ENCODE peak calls at places on chromosomes 6 and 20, in six cellular contexts. Q is right lobe of liver, A is colonic mucosa, B is stomach, E is adrenal gland, V is gastrocnemius medialis. G is an unnamed sample. For H3K4me1 and H3K27me3, the result is how much of the 10 kb centered on the place peaks cover.

GRCh38 chr6:7993952-7994351 is 70.2 kb downstream of the BLOC1S5 start:
- DNase-seq in Q (no peak), E (no peak), B (no peak), V (no peak), A (no peak), G (no peak)

GRCh38 chr6:46035242-46035641 is 19.6 kb upstream of the CLIC5 start:
- DNase-seq in Q (no peak), E (no peak), A (no peak), V (no peak), B (no peak), G (no peak)

GRCh38 chr6:6834356-6835342 is 246.1 kb downstream of the LY86 start:
- DNase-seq in E (no peak), Q (no peak), V (no peak), A (no peak), B (no peak), G (peak)

GRCh38 chr6:125046107-125046925 is 84.1 kb downstream of the RNF217 start:
- DNase-seq in E (no peak), Q (no peak), A (no peak), V (no peak), B (no peak), G (no peak)

GRCh38 chr6:31008165-31008564 is 2.1 kb upstream of the MUC22 start:
- DNase-seq in E (no peak), A (no peak), B (no peak), Q (no peak), V (no peak), G (no peak)

GRCh38 chr6:159720708-159721107 is 6.6 kb upstream of the WTAP start:
- DNase-seq in V (no peak), Q (no peak), A (peak), E (peak), B (no peak), G (peak)

GRCh38 chr6:137761072-137761471 is 106.0 kb upstream of the TNFAIP3 start:
- DNase-seq in V (no peak), A (no peak), Q (no peak), E (no peak), B (no peak), G (no peak)

GRCh38 chr6:93784794-93785757 is 365.7 kb upstream of the EPHA7 start:
- DNase-seq in E (peak), A (no peak), B (no peak), Q (no peak), V (peak), G (no peak)

GRCh38 chr6:52221302-52221701 is 23.0 kb downstream of the IL17F start:
- DNase-seq in E (no peak), V (no peak), B (no peak), Q (no peak), A (no peak), G (no peak)

GRCh38 chr6:41039060-41039998 is at the start of gene UNC5CL:
- DNase-seq in E (peak), B (peak), Q (peak), A (peak), V (no peak), G (peak)

GRCh38 chr6:149851461-149851860 is 12.7 kb downstream of the LRP11 start:
- DNase-seq in B (no peak), Q (no peak), V (no peak), A (no peak), E (peak), G (no peak)

GRCh38 chr6:170292111-170292777 is 1.4 kb upstream of the DLL1 start:
- DNase-seq in V (no peak), B (no peak), E (peak), Q (no peak), A (no peak), G (no peak)

GRCh38 chr20:48189177-48189576 is 403.9 kb upstream of the SULF2 start:
- DNase-seq in B (no peak), E (peak), A (no peak), V (no peak), Q (no peak), G (no peak)

GRCh38 chr6:157229219-157229607 is 94.1 kb downstream of the TMEM242 start:
- DNase-seq in B (no peak), Q (no peak), A (no peak), E (no peak), V (no peak), G (no peak)

GRCh38 chr6:38794682-38795081 is 79.6 kb downstream of the DNAH8 start:
- DNase-seq in E (no peak), B (no peak), Q (no peak), V (no peak), A (no peak), G (no peak)

GRCh38 chr6:35679399-35679798 is 9.3 kb downstream of the FKBP5 start:
- DNase-seq in A (no peak), Q (no peak), E (no peak), V (no peak), B (no peak), G (no peak)

DNA sequence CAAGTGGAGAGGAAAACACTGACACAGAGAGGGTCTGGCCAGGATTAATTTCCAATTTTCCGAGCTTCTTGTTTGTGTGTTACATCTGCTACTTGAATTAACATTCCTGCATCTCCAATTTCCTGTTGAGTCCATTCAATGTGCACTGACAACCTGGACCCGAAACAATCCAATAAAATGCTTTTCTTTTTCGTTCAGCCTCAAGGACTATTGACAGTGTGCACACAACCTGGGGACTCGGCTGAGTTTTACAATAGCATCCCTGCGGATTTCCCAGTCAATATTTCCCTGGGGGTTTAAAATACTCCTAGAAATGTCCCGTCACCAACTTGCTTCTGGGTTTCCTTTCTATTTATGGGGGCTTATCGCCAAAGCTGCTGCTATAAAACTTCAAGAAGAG is 5.0 kb upstream of the MLN start:
- DNase-seq in V (no peak), A (no peak), B (no peak), E (no peak), Q (no peak), G (no peak)
- H3K4me1 ChIP-seq in V (under half), A (under half), B (under half), E (under half), Q (under half), G (under half)

GRCh38 chr20:889110-889509 is 27.0 kb downstream of the ANGPT4 start:
- DNase-seq in A (no peak), Q (no peak), B (no peak), V (no peak), E (no peak), G (no peak)

GRCh38 chr20:884983-885952 is 30.9 kb downstream of the ANGPT4 start:
- DNase-seq in E (peak), B (no peak), V (no peak), Q (no peak), A (no peak), G (peak)

GRCh38 chr20:888057-888456 is 28.1 kb downstream of the ANGPT4 start:
- DNase-seq in V (no peak), A (no peak), Q (no peak), E (no peak), B (no peak), G (no peak)

GRCh38 chr20:889932-890463 is 26.1 kb downstream of the ANGPT4 start:
- DNase-seq in A (no peak), Q (no peak), E (no peak), V (no peak), B (no peak), G (no peak)

GRCh38 chr20:887137-887536 is 29.0 kb downstream of the ANGPT4 start:
- DNase-seq in Q (no peak), V (no peak), E (no peak), A (no peak), B (no peak), G (no peak)
- H3K4me3 ChIP-seq in Q (no peak), V (no peak), E (no peak), A (no peak), B (no peak), G (no peak)

GRCh38 chr6:13009465-13009864 is 292.9 kb downstream of the PHACTR1 start:
- DNase-seq in B (no peak), V (no peak), A (no peak), E (no peak), Q (no peak), G (no peak)

GRCh38 chr6:13012977-13013680 is 296.6 kb downstream of the PHACTR1 start:
- DNase-seq in E (peak), Q (peak), A (no peak), V (no peak), B (peak), G (peak)

GRCh38 chr6:13013681-13014550 is 297.3 kb downstream of the PHACTR1 start:
- DNase-seq in B (no peak), Q (no peak), V (no peak), E (no peak), A (no peak), G (peak)

GRCh38 chr6:13012271-13012670 is 295.7 kb downstream of the PHACTR1 start:
- DNase-seq in A (no peak), V (no peak), E (no peak), B (no peak), Q (no peak), G (peak)

GRCh38 chr6:13011612-13012146 is 295.1 kb downstream of the PHACTR1 start:
- DNase-seq in Q (no peak), V (no peak), A (no peak), B (no peak), E (no peak), G (no peak)
- H3K27me3 ChIP-seq in Q (under half), V (under half), A (under half), B (under half), E (under half), G (under half)

GRCh38 chr6:36754582-36755434 is 57.2 kb downstream of the RAB44 start:
- DNase-seq in Q (no peak), B (no peak), E (no peak), V (no peak), A (no peak), G (no peak)

GRCh38 chr6:36756761-36757160 is 59.1 kb downstream of the RAB44 start:
- DNase-seq in A (no peak), V (no peak), E (no peak), Q (no peak), B (no peak), G (no peak)

GRCh38 chr6:36753671-36754485 is 56.3 kb downstream of the RAB44 start:
- DNase-seq in E (no peak), V (no peak), A (no peak), B (no peak), Q (no peak), G (no peak)

GRCh38 chr6:36757206-36757605 is 59.6 kb downstream of the RAB44 start:
- DNase-seq in E (no peak), B (no peak), V (no peak), Q (no peak), A (peak), G (no peak)

GRCh38 chr6:36755435-36756348 is 58.1 kb downstream of the RAB44 start:
- DNase-seq in V (no peak), B (peak), E (peak), Q (no peak), A (peak), G (no peak)
- H3K4me1 ChIP-seq in V (under half), B (half or more), E (under half), Q (under half), A (under half), G (under half)

DNA sequence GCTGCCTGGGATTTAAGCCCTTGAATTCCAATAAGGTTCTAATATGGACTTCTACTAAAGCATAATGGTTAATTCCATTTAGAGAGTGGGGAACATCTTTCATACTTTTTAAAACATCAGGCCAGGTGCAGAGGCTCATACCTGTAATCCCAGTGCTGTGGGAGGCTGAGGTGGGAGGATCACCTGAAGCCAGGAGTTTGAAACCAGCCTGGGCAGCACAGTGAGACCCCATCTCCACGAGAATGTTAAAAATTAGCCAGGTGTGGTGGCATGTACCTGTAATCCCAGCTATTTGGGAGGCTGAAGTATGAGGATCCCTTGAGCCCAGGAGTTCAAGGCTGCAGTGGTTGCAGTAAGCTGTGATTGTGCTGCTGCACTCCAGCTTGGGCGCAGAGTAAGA is 35.0 kb downstream of the E2F3 start:
- DNase-seq in B (no peak), Q (no peak), E (no peak), A (no peak), V (no peak), G (no peak)
- H3K4me3 ChIP-seq in B (no peak), Q (no peak), E (no peak), A (no peak), V (no peak), G (no peak)

DNA sequence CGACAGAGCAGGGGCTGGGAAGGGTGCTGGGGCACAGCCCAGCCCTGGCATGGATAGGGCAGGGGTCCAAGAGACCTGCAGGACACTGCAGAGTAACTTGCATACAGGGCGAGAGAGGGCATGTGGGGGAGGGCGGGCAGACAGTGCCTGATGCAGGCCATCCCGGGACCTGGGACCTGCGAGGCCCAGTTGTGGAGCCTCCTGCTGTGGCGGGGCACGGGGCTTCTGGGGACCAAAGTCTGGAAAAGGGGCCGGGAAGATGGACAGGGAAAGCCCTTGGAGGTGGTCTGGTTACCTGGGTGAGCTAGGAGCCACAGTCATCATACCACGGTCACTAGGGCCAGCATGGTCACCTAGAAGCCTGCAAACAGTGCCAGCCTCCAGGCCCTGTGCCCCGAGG is 412 bp upstream of the TUBB1 start:
- DNase-seq in B (no peak), E (no peak), A (no peak), V (no peak), Q (no peak), G (no peak)
- H3K27me3 ChIP-seq in B (under half), E (under half), A (under half), V (under half), Q (under half), G (under half)

DNA sequence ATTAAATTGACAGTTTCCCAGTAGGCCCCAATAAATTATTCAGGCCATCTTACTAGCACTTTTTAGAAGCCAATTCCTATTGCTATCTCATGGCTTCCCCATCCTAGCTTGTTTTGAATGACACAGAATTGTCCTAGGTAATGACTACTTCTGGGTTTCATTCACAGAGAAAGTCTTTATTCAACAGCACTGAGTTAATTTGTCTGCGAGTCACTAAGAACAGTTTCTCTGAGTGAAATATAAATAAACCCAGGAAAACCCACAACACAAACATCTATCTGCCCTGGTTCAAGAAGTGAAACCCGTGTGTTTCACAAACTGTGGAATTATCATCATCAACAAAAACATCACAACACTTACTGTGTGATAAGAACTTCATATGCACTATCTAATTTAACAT is 1366.8 kb downstream of the EPHA7 start:
- DNase-seq in Q (no peak), B (no peak), V (no peak), E (no peak), A (no peak), G (no peak)
- H3K4me1 ChIP-seq in Q (under half), B (under half), V (under half), E (under half), A (under half), G (under half)

DNA sequence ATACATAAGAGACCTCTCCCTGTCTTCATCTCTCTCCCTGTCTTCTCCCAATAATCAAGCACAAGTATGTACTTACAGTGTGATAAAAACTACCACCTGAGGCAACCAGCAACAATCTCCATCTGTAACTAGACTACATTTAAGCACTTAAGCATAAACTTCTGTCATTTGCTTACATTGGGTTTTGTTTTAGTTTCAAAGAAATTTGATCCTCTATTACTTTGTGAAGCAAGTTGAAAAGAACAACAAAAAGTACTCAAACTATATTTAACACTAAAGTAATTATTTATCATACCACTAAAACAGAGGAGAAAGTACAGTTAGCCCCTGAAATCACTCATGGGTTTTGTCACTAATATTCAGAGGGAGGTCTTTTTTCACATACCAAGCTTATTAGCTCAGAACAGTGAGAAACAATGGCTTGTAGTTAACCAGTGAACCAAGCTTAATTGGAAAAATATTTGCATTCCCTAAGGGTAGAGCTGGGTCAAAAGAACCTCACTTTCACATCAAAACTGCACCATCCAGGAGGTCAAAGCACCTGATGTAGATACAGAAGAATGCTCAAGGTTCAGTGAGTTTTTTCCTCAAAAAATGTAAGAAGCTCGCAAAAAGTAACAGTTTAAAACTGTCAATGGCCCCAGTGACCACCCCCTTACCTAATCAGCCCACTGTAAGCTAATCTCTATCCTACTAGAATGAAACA is 34.1 kb downstream of the DCDC2 start:
- DNase-seq in V (no peak), Q (no peak), A (no peak), E (no peak), B (no peak), G (no peak)
- H3K4me3 ChIP-seq in V (no peak), Q (no peak), A (no peak), E (no peak), B (no peak), G (no peak)